ENCODE peak calls at places on chromosomes 2 and 18, in four cellular contexts. T is NAMALWA, C is aorta, A is HEK293T. H is an unnamed sample.

GRCh38 chr2:30336978-30337841 is 105.9 kb downstream of the LBH start:
- DNase-seq in T (peak), C (no peak), A (no peak), H (no peak)

GRCh38 chr2:134668821-134669220 is 50.0 kb downstream of the TMEM163 start:
- DNase-seq in T (no peak), C (no peak), A (no peak), H (no peak)

GRCh38 chr2:223100061-223100511 is 48.1 kb downstream of the KCNE4 start:
- DNase-seq in T (no peak), C (peak), A (no peak), H (no peak)

GRCh38 chr2:212908682-212909435 is 242.6 kb downstream of the IKZF2 start:
- DNase-seq in T (no peak), C (no peak), A (no peak), H (no peak)

GRCh38 chr2:127096718-127097470 is 10.1 kb downstream of the BIN1 start:
- DNase-seq in T (no peak), C (peak), A (no peak), H (no peak)

GRCh38 chr2:1758774-1759610 is 14.7 kb upstream of the PXDN start:
- DNase-seq in T (no peak), C (no peak), A (no peak), H (no peak)

GRCh38 chr18:26190506-26190905 is 35.7 kb upstream of the TAF4B start:
- DNase-seq in T (peak), C (no peak), A (no peak), H (no peak)

GRCh38 chr2:150232871-150233270 is 254.6 kb downstream of the RND3 start:
- DNase-seq in T (no peak), C (no peak), A (no peak), H (no peak)

GRCh38 chr2:68225119-68225632 is 27.2 kb downstream of the PPP3R1 start:
- DNase-seq in T (peak), C (no peak), A (peak), H (peak)

GRCh38 chr18:79598046-79598884 is 81.3 kb upstream of the CTDP1 start:
- DNase-seq in T (no peak), C (peak), A (no peak), H (no peak)

GRCh38 chr2:17853799-17854198 is 24.7 kb upstream of the KCNS3 start:
- DNase-seq in T (no peak), C (no peak), A (no peak), H (no peak)

GRCh38 chr2:29014811-29015414 is 33.8 kb downstream of the TOGARAM2 start:
- DNase-seq in T (no peak), C (no peak), A (no peak), H (peak)

GRCh38 chr2:173299764-173300163 is 54.9 kb upstream of the CDCA7 start:
- DNase-seq in T (no peak), C (no peak), A (no peak), H (no peak)

GRCh38 chr2:84991404-84992151 is 20.6 kb downstream of the KCMF1 start:
- DNase-seq in T (no peak), C (no peak), A (no peak), H (no peak)

GRCh38 chr2:100470898-100471514 is 724 bp downstream of the NMS start:
- DNase-seq in T (no peak), C (no peak), A (peak), H (peak)

GRCh38 chr2:33302348-33302747 is 174.1 kb upstream of the RASGRP3 start:
- DNase-seq in T (no peak), C (no peak), A (no peak), H (no peak)

GRCh38 chr2:19026156-19026660 is 332.2 kb downstream of the OSR1 start:
- DNase-seq in T (no peak), C (no peak), A (no peak), H (no peak)

GRCh38 chr2:85106489-85107180 is 26.6 kb upstream of the TCF7L1 start:
- DNase-seq in T (no peak), C (no peak), A (no peak), H (peak)

GRCh38 chr2:143161982-143162837 is 33.0 kb downstream of the ARHGAP15 start:
- DNase-seq in T (peak), C (no peak), A (peak), H (peak)

GRCh38 chr18:67367540-67367939 is 149.0 kb downstream of the DSEL start:
- DNase-seq in T (no peak), C (no peak), A (no peak), H (no peak)

GRCh38 chr2:50401772-50402653 is 629.9 kb downstream of the NRXN1 start:
- DNase-seq in T (peak), C (no peak), A (peak), H (peak)

GRCh38 chr2:110869472-110870446 is 137.4 kb downstream of the ACOXL start:
- DNase-seq in T (no peak), C (no peak), A (no peak), H (peak)

GRCh38 chr18:50456285-50456684 is 81.4 kb downstream of the SKA1 start:
- DNase-seq in T (no peak), C (no peak), A (no peak), H (no peak)

GRCh38 chr2:236744316-236745105 is 174.9 kb downstream of the ACKR3 start:
- DNase-seq in T (no peak), C (no peak), A (no peak), H (peak)

GRCh38 chr2:65228249-65228750 is 669 bp downstream of the ACTR2 start:
- DNase-seq in T (peak), C (no peak), A (peak), H (peak)

GRCh38 chr18:69401475-69402218 is 959 bp downstream of the DOK6 start:
- DNase-seq in T (no peak), C (no peak), A (peak), H (no peak)

GRCh38 chr2:205865794-205866490 is 183.6 kb downstream of the NRP2 start:
- DNase-seq in T (no peak), C (no peak), A (no peak), H (no peak)

GRCh38 chr2:39525636-39526412 is 88.7 kb upstream of the MAP4K3 start:
- DNase-seq in T (no peak), C (no peak), A (no peak), H (no peak)

GRCh38 chr2:211599146-211599545 is 939.5 kb downstream of the ERBB4 start:
- DNase-seq in T (no peak), C (no peak), A (no peak), H (no peak)

GRCh38 chr2:232890896-232891601 is 21.0 kb downstream of the SNORC start:
- DNase-seq in T (no peak), C (peak), A (peak), H (peak)